ENCODE peak calls at places on chromosomes 4 and X, in nine cellular contexts. P, U, Q, O, X, V, D, N and R are unnamed samples.

GRCh38 chrX:17732138-17732783 is 5.0 kb upstream of the SCML1 start:
- DNase-seq in V (no peak), D (no peak), U (no peak), P (peak; percentile 23), Q (peak; percentile 6), X (no peak), N (no peak), O (no peak), R (no peak)

GRCh38 chrX:40006025-40007017 is 91.4 kb downstream of the BCOR start:
- DNase-seq in O (no peak), D (no peak), Q (peak; percentile 50), U (no peak), V (no peak), P (no peak), N (no peak), X (no peak), R (no peak)

GRCh38 chr4:187354740-187355139 is 631.1 kb upstream of the FAT1 start:
- DNase-seq in X (no peak), D (no peak), N (no peak), P (no peak), Q (no peak), V (no peak), O (no peak), U (no peak), R (no peak)

GRCh38 chr4:140188975-140189374 is 35.0 kb upstream of the MAML3 start:
- DNase-seq in Q (peak; percentile 96), V (no peak), X (no peak), N (no peak), O (no peak), U (peak; percentile 66), D (no peak), P (peak; percentile 81), R (no peak)

GRCh38 chr4:168021666-168022065 is 70.7 kb upstream of the ANXA10 start:
- DNase-seq in N (no peak), X (no peak), O (no peak), V (no peak), U (no peak), D (no peak), Q (peak; percentile 52), P (no peak), R (no peak)

GRCh38 chr4:2483237-2483636 is 14.3 kb downstream of the RNF4 start:
- DNase-seq in Q (no peak), V (no peak), U (no peak), D (no peak), P (no peak), N (no peak), O (no peak), X (no peak), R (no peak)

GRCh38 chr4:40875507-40876150 is 125.9 kb downstream of the NSUN7 start:
- DNase-seq in P (no peak), Q (no peak), D (no peak), U (no peak), O (no peak), N (no peak), V (no peak), X (no peak), R (no peak)

GRCh38 chrX:126137899-126138298 is 28.2 kb downstream of the DCAF12L2 start:
- DNase-seq in V (no peak), U (no peak), Q (no peak), P (no peak), X (no peak), O (no peak), N (no peak), D (peak; percentile 2), R (no peak)

GRCh38 chr4:155529197-155529596 is 137.5 kb upstream of the GUCY1A1 start:
- DNase-seq in P (peak; percentile 69), Q (peak; percentile 69), D (no peak), U (peak; percentile 18), X (no peak), O (no peak), N (no peak), V (no peak), R (no peak)

GRCh38 chr4:62135565-62136156 is 935.5 kb downstream of the ADGRL3 start:
- DNase-seq in N (no peak), V (no peak), X (no peak), O (no peak), P (no peak), Q (no peak), D (no peak), U (no peak), R (no peak)

GRCh38 chr4:125115941-125116340 is 198.8 kb upstream of the FAT4 start:
- DNase-seq in N (no peak), D (no peak), X (peak; percentile 2), U (no peak), P (peak; percentile 70), Q (no peak), O (no peak), V (peak; percentile 36), R (no peak)